ENCODE peak calls at places on chromosomes 5 and 9, in seven cellular contexts. T is left lung; P is right cardiac atrium; N is aorta; E is uterus; R is naive thymus-derived CD4-positive, alpha-beta T cell; H is ovary. A is an unnamed sample.

GRCh38 chr9:93061791-93062299 is 3.3 kb downstream of the SUSD3 start:
- DNase-seq in P (no peak), E (peak; percentile 44), T (peak; percentile 61), H (peak; percentile 87), N (no peak), R (no peak), A (no peak)

GRCh38 chr9:78572266-78572665 is 275.3 kb downstream of the PSAT1 start:
- DNase-seq in T (no peak), R (no peak), N (no peak), P (no peak), H (no peak), E (no peak), A (no peak)

GRCh38 chr9:137436761-137437600 is 4.2 kb downstream of the ENTPD8 start:
- DNase-seq in E (no peak), T (peak; percentile 71), R (no peak), N (peak; percentile 64), P (peak; percentile 58), H (peak; percentile 44), A (no peak)

GRCh38 chr5:176810687-176811501 is 535 bp downstream of the UNC5A start:
- DNase-seq in T (no peak), P (no peak), E (no peak), H (no peak), R (no peak), N (no peak), A (no peak)

GRCh38 chr5:143470120-143470519 is 66.6 kb upstream of the NR3C1 start:
- DNase-seq in T (no peak), H (no peak), R (no peak), P (no peak), E (no peak), N (no peak), A (no peak)

GRCh38 chr9:113578279-113578865 is 114.8 kb downstream of the RGS3 start:
- DNase-seq in R (no peak), N (no peak), E (no peak), H (no peak), T (peak; percentile 49), P (peak; percentile 53), A (no peak)

GRCh38 chr5:143066556-143067281 is 296.5 kb downstream of the ARHGAP26 start:
- DNase-seq in R (no peak), T (no peak), N (no peak), H (no peak), P (no peak), E (peak; percentile 26), A (no peak)

GRCh38 chr9:120715331-120715924 is 1.2 kb upstream of the MEGF9 start:
- DNase-seq in E (peak; percentile 58), P (peak; percentile 84), H (peak; percentile 75), N (peak; percentile 82), R (no peak), T (peak; percentile 67), A (no peak)

GRCh38 chr5:76099756-76100155 is 16.6 kb downstream of the SV2C start:
- DNase-seq in N (no peak), H (no peak), P (no peak), R (no peak), T (no peak), E (no peak), A (no peak)

DNA sequence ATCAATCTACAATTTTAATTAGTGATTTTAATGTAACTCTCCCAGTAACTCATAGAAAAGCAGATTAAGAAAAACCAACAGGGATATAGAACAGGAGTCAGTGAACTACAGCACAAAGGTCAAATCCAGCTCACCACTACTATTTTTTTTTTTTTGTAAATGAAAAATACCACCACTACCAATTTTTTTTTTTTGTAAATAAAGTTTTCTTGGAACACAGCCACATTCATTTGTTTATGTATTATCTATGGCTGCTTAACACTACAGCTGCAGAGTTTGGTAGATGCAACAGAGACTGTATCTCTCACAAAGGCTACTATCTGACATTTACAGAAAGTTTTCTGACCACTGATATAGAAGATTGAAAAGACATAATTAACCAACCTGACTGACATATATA is 11.7 kb downstream of the ZNF510 start:
- DNase-seq in H (no peak), N (no peak), E (no peak), P (no peak), T (no peak), R (no peak), A (no peak)
- H3K4me1 ChIP-seq in H (no peaks in the 10 kb centered on the region), N (no peaks in the 10 kb centered on the region), E (no peaks in the 10 kb centered on the region), P (no peaks in the 10 kb centered on the region), T (no peaks in the 10 kb centered on the region), R (no peaks in the 10 kb centered on the region), A (no peaks in the 10 kb centered on the region)

DNA sequence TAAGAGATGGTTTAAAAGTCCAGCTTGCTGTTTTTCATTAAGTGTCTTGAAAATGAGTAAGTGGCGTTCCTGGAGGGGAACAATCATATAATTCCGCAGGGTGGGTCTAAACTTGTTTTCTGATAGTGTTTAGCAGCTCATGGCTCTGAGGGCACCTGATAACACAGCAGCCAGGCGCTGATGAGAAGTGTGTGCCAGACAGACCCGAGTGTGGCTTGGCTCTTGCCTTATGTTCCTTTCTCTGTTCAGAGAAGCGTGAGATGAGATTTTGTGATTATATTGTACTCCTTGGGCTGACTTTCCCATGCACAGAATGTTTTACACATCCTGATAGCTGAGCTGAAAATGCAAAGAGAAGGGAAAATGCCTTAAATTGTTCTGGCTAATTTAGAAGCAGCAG is 152.5 kb upstream of the OTULINL start:
- DNase-seq in E (no peak), H (no peak), P (peak; percentile 75), N (no peak), T (no peak), R (no peak), A (no peak)
- H3K27ac ChIP-seq in E (no peak overlapping the region), H (no peak overlapping the region), P (peak overlapping the region; percentile 48), N (no peak overlapping the region), T (peak overlapping the region; percentile 29), R (no peak overlapping the region), A (peak overlapping the region; percentile 42)

GRCh38 chr5:172866802-172867748 is 33.0 kb downstream of the ERGIC1 start:
- DNase-seq in E (peak; percentile 69), T (no peak), H (peak; percentile 66), N (peak; percentile 87), R (no peak), P (peak; percentile 94), A (no peak)
- H3K4me1 ChIP-seq in E (peaks cover 42% of the 10 kb centered on the region), T (peaks cover 77% of the 10 kb centered on the region), H (peaks cover 47% of the 10 kb centered on the region), N (peaks cover 6% of the 10 kb centered on the region), R (no peaks in the 10 kb centered on the region), P (peaks cover 38% of the 10 kb centered on the region), A (peaks cover 28% of the 10 kb centered on the region)

GRCh38 chr5:50770441-50770840 is 104.0 kb downstream of the PARP8 start:
- DNase-seq in N (no peak), T (no peak), R (no peak), P (no peak), E (no peak), H (no peak), A (no peak)

GRCh38 chr5:50766462-50766861 is 100.0 kb downstream of the PARP8 start:
- DNase-seq in R (no peak), T (no peak), N (no peak), P (no peak), H (no peak), E (no peak), A (no peak)

GRCh38 chr5:50767588-50767987 is 101.2 kb downstream of the PARP8 start:
- DNase-seq in H (no peak), N (no peak), P (no peak), T (no peak), E (no peak), R (no peak), A (no peak)

GRCh38 chr5:50766967-50767366 is 100.5 kb downstream of the PARP8 start:
- DNase-seq in P (no peak), R (no peak), H (no peak), E (no peak), T (no peak), N (no peak), A (no peak)

DNA sequence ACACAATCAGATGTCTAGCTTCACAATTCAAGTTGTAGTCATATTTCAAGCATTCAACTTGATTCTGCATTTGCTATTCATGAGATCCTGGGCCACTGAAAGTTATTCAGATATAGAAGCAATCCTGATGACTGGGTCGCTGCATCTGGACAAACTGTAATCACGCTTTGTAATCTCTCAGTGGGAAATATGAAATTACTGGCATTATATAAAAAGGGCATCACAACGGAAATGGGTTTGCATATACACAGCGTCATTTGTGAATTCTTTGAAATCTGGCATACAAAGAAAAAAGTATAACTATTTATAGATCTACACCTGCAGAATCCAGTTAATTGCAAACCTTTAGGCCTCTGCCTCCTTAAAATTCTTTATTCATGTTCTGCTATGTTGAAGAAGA is 102.2 kb downstream of the PARP8 start:
- DNase-seq in R (no peak), T (no peak), E (no peak), N (no peak), P (no peak), H (no peak), A (no peak)
- H3K27ac ChIP-seq in R (no peak overlapping the region), T (no peak overlapping the region), E (no peak overlapping the region), N (no peak overlapping the region), P (no peak overlapping the region), H (no peak overlapping the region), A (no peak overlapping the region)

DNA sequence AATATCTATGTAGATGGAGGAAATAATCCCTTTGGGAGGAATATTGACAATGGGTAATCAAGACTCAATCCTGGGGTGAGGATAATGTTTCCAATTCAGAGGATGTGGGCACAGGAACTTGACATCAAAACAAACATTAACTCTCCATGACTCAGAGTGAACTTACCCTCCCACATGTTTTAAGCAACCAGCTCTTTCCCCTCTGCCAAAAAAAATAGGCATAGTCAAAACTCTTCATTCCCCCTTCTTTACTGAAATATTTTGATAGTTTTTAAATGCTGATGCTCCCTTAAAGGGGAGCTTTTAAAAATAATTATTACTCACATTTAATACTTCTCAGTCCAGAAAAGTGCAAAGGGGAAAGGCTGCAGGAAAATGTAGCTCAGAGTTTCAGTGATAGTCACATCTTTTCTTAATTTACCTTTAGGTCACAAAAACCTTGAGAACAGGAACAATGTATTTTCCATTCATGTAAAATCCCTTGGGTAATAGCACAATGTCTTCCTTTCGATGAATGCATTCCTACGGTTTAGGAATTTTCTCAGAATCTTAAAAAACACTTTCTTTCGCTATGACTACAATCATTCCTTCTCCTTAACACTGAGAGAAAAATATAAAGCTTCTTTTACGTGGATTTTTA is 298.4 kb upstream of the GRAMD2B start:
- DNase-seq in H (no peak), N (no peak), T (no peak), R (no peak), P (no peak), E (no peak), A (no peak)
- H3K4me1 ChIP-seq in H (no peaks in the 10 kb centered on the region), N (no peaks in the 10 kb centered on the region), T (no peaks in the 10 kb centered on the region), R (no peaks in the 10 kb centered on the region), P (no peaks in the 10 kb centered on the region), E (no peaks in the 10 kb centered on the region), A (no peaks in the 10 kb centered on the region)

A was measured in pancreas.